ENCODE peak calls at places on chromosomes 3 and 15, in six cellular contexts. Q is K562, Z is uterus, V is transverse colon, H is HCT116, E is HepG2. S is an unnamed sample.

GRCh38 chr15:100723323-100723801 is 121.0 kb downstream of the ASB7 start:
- DNase-seq in V (no peak), E (no peak), H (peak), Z (no peak), Q (no peak), S (no peak)

GRCh38 chr3:73365756-73366397 is 258.9 kb downstream of the PDZRN3 start:
- DNase-seq in E (no peak), Q (no peak), Z (peak), H (no peak), V (peak), S (no peak)

GRCh38 chr15:73985101-73985873 is 6.8 kb downstream of the STOML1 start:
- DNase-seq in Q (no peak), Z (no peak), H (no peak), E (no peak), V (peak), S (no peak)

GRCh38 chr15:45199136-45199810 is 11.5 kb upstream of the SHF start:
- DNase-seq in V (peak), E (peak), H (no peak), Z (no peak), Q (no peak), S (peak)

GRCh38 chr3:5733995-5734394 is 546.5 kb downstream of the EDEM1 start:
- DNase-seq in V (no peak), H (no peak), E (no peak), Z (no peak), Q (no peak), S (no peak)

GRCh38 chr15:74541494-74542191 is 623 bp downstream of the ARID3B start:
- DNase-seq in E (peak), Z (peak), V (peak), H (no peak), Q (peak), S (peak)

GRCh38 chr15:80732818-80733217 is 37.7 kb downstream of the ABHD17C start:
- DNase-seq in Q (no peak), H (no peak), V (no peak), Z (no peak), E (no peak), S (no peak)

GRCh38 chr3:175432338-175433025 is 573.3 kb downstream of the NAALADL2 start:
- DNase-seq in H (no peak), V (no peak), E (no peak), Q (no peak), Z (no peak), S (no peak)

GRCh38 chr3:86774082-86774691 is 216.8 kb downstream of the VGLL3 start:
- DNase-seq in Z (no peak), Q (no peak), V (no peak), H (no peak), E (peak), S (no peak)

GRCh38 chr3:159146856-159147255 is 345.0 kb downstream of the MFSD1 start:
- DNase-seq in V (no peak), H (no peak), E (no peak), Q (no peak), Z (no peak), S (no peak)

GRCh38 chr3:61612211-61612995 is 51.0 kb downstream of the PTPRG start:
- DNase-seq in Q (no peak), E (no peak), V (no peak), H (no peak), Z (no peak), S (no peak)

DNA sequence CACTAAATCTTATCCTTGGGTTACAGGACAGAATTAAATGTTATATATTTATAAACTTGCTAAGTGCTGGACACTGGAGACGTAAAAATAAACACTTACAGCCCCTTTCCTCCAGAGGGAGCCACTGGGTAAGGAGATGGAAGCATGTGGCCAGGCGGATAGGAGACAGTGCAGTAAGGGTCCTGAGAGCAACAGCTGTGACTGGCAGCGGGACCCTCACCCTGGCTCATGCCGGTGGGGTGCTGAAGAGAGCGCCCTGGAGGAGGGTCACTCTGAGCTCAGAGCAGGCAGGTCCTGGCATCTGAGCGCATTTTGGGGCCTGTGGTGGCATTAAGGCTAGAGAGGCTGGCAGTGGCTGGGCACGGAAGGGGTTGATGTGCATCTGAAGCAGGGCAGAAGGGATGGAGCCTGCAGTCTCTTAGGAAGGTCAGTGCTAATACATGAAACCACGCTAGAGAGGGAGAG is 16.0 kb downstream of the SEC61A1 start:
- DNase-seq in H (peak), Z (no peak), Q (peak), E (peak), V (no peak), S (peak)
- TF ChIP-seq POLR2A in H (no peak), Z (no peak), Q (peak), E (no peak), V (no peak), S (no peak)

GRCh38 chr3:124837730-124838186 is 49.4 kb downstream of the ITGB5 start:
- DNase-seq in Z (peak), Q (peak), V (peak), E (peak), H (peak), S (no peak)
- TF ChIP-seq POLR2A in Z (peak), Q (no peak), V (no peak), E (no peak), H (no peak), S (no peak)

GRCh38 chr15:39583586-39584265 is 2.8 kb downstream of the THBS1 start:
- DNase-seq in Q (peak), H (no peak), E (peak), Z (no peak), V (peak), S (peak)
- TF ChIP-seq POLR2A in Q (no peak), H (no peak), E (peak), Z (no peak), V (peak), S (peak)

GRCh38 chr3:20040476-20041196 is 390 bp downstream of the KAT2B start:
- DNase-seq in E (peak), Z (peak), Q (peak), V (peak), H (peak), S (peak)
- TF ChIP-seq POLR2A in E (no peak), Z (no peak), Q (peak), V (peak), H (no peak), S (no peak)

GRCh38 chr3:46908294-46908985 is 30.9 kb downstream of the PTH1R start:
- DNase-seq in Q (no peak), E (no peak), Z (no peak), V (no peak), H (no peak), S (no peak)
- TF ChIP-seq POLR2A in Q (no peak), E (no peak), Z (no peak), V (no peak), H (no peak), S (no peak)

GRCh38 chr15:85840079-85840801 is 45.5 kb upstream of the KLHL25 start:
- DNase-seq in E (peak), Z (peak), Q (peak), V (peak), H (peak), S (peak)

GRCh38 chr15:85837881-85838280 is 43.2 kb upstream of the KLHL25 start:
- DNase-seq in V (peak), Q (no peak), Z (no peak), E (no peak), H (no peak), S (no peak)

GRCh38 chr15:85837011-85837433 is 42.3 kb upstream of the KLHL25 start:
- DNase-seq in Q (no peak), H (no peak), Z (no peak), V (peak), E (peak), S (no peak)

GRCh38 chr15:85839637-85840036 is 44.9 kb upstream of the KLHL25 start:
- DNase-seq in V (no peak), Z (no peak), H (no peak), E (no peak), Q (no peak), S (no peak)

DNA sequence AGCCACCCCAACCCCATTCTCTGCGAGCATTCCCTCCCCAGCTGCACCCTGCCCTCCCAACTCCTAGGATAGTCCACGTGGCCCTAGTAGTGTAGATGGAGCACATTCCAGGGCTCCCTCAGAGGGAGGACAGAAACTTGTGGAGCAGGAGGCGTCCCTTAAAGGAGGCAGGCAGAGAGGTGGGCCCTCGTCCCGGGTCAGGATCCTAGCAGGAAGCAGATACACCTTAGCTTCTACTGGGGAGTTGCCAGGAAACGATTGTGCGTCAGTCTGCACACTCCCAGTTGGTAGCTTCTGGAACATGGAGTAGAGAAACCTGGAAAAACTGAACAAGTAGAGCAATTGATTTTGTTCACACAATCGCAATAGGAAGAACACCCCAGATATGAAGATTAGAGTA is 43.9 kb upstream of the KLHL25 start:
- DNase-seq in Z (no peak), H (no peak), Q (no peak), E (no peak), V (peak), S (no peak)
- TF ChIP-seq POLR2A in Z (no peak), H (no peak), Q (no peak), E (no peak), V (no peak), S (no peak)

GRCh38 chr15:90814193-90814811 is 54.1 kb upstream of the FURIN start:
- DNase-seq in V (no peak), Z (no peak), H (no peak), Q (no peak), E (no peak), S (no peak)
- TF ChIP-seq POLR2A in V (no peak), Z (no peak), H (no peak), Q (no peak), E (no peak), S (no peak)

DNA sequence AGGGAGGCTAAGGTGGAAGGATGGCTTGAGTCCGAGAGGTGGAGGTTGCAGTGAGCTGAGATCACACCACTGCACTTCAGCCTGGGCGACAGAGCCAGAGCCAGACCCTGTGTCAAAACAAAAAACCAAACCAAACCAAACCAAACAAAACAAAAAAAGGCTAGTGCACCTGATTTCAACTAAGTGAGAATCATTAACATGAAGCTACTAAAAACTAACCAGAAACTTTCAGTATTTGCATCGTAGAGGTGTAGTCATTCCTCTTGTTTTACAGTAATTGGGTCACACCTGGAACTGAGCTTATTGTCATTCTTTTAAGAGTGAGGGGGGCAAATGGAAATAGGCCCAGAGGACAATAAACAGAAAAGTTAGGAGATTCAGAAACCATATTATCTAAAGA is 58.5 kb downstream of the ST6GAL1 start:
- DNase-seq in H (no peak), Q (no peak), E (no peak), Z (no peak), V (no peak), S (no peak)
- TF ChIP-seq POLR2A in H (no peak), Q (no peak), E (no peak), Z (no peak), V (no peak), S (no peak)

GRCh38 chr3:138222316-138222715 is 35.2 kb downstream of the ARMC8 start:
- DNase-seq in Q (no peak), H (no peak), V (no peak), E (no peak), Z (no peak), S (no peak)
- TF ChIP-seq POLR2A in Q (no peak), H (no peak), V (no peak), E (no peak), Z (no peak), S (no peak)

GRCh38 chr3:105367406-105368213 is 901 bp downstream of the ALCAM start:
- DNase-seq in V (peak), Q (no peak), H (no peak), Z (peak), E (peak), S (peak)
- TF ChIP-seq POLR2A in V (peak), Q (no peak), H (peak), Z (no peak), E (no peak), S (no peak)